ENCODE peak calls at places on chromosomes 5 and 9, in six cellular contexts. B is endothelial cell, L is non-pigmented ciliary epithelial cell, I is cardiac muscle cell, S is NCI-H2081 treated with DMSO at 0.1 percent for 48 hours, U is G401. W is an unnamed sample.
A peak's percentile ranks its signal among the peaks of the same experiment; 100 is the strongest.

GRCh38 chr9:133969681-133970580 is 22.2 kb downstream of the VAV2 start:
- DNase-seq in B (no peak), I (no peak), U (no peak), L (no peak), S (no peak), W (no peak)

GRCh38 chr5:11564716-11565115 is 339.5 kb downstream of the CTNND2 start:
- DNase-seq in L (no peak), U (peak; percentile 84), S (no peak), I (no peak), B (no peak), W (no peak)

GRCh38 chr5:138745268-138745667 is 8.0 kb upstream of the CTNNA1 start:
- DNase-seq in I (no peak), S (no peak), B (no peak), L (no peak), U (no peak), W (no peak)

GRCh38 chr9:96116275-96117051 is 185.5 kb downstream of the HSD17B3 start:
- DNase-seq in B (no peak), I (no peak), S (no peak), U (peak; percentile 54), L (no peak), W (no peak)

GRCh38 chr9:116152941-116153764 is 438 bp upstream of the PAPPA start:
- DNase-seq in I (no peak), B (no peak), S (no peak), L (no peak), U (no peak), W (no peak)

GRCh38 chr5:74034738-74035137 is 408.7 kb downstream of the ARHGEF28 start:
- DNase-seq in I (no peak), U (no peak), S (no peak), B (no peak), L (peak; percentile 83), W (peak; percentile 60)

GRCh38 chr9:134575103-134575816 is 66.3 kb upstream of the COL5A1 start:
- DNase-seq in B (no peak), I (no peak), S (no peak), U (no peak), L (no peak), W (no peak)

GRCh38 chr9:35798658-35799366 is 7.4 kb downstream of the NPR2 start:
- DNase-seq in L (no peak), B (no peak), U (no peak), S (no peak), I (no peak), W (peak; percentile 84)

GRCh38 chr5:56918054-56918453 is 8.7 kb downstream of the SETD9 start:
- DNase-seq in U (no peak), S (no peak), I (no peak), L (no peak), B (no peak), W (no peak)

GRCh38 chr9:35996358-35996970 is 38.5 kb upstream of the OR2S2 start:
- DNase-seq in L (peak; percentile 28), I (peak; percentile 36), U (no peak), S (no peak), B (no peak), W (no peak)

GRCh38 chr9:18138676-18139075 is 335.3 kb upstream of the ADAMTSL1 start:
- DNase-seq in U (no peak), S (no peak), L (no peak), B (no peak), I (no peak), W (no peak)

GRCh38 chr5:107330903-107331302 is 339.8 kb downstream of the EFNA5 start:
- DNase-seq in S (no peak), I (no peak), U (no peak), B (no peak), L (no peak), W (no peak)

GRCh38 chr9:22170162-22170932 is 161.2 kb upstream of the CDKN2B start:
- DNase-seq in I (no peak), S (no peak), B (no peak), L (no peak), U (no peak), W (no peak)

GRCh38 chr9:3875371-3876132 is 349.8 kb upstream of the RFX3 start:
- DNase-seq in S (no peak), L (peak; percentile 80), I (no peak), B (no peak), U (no peak), W (peak; percentile 81)

GRCh38 chr5:130687085-130687733 is 477.8 kb downstream of the HINT1 start:
- DNase-seq in L (no peak), U (no peak), I (peak; percentile 67), B (no peak), S (no peak), W (no peak)

GRCh38 chr5:150618588-150619281 is 21.7 kb upstream of the SYNPO start:
- DNase-seq in U (no peak), L (no peak), B (no peak), S (no peak), I (no peak), W (no peak)

GRCh38 chr9:121646992-121647391 is 4.4 kb upstream of the DAB2IP start:
- DNase-seq in I (no peak), L (no peak), S (no peak), U (no peak), B (no peak), W (no peak)

GRCh38 chr5:94094793-94095441 is 353.5 kb upstream of the POU5F2 start:
- DNase-seq in I (no peak), U (no peak), L (no peak), S (no peak), B (no peak), W (no peak)

GRCh38 chr5:141641634-141642278 is 5.0 kb downstream of the RELL2 start:
- DNase-seq in S (no peak), B (no peak), L (peak; percentile 56), I (no peak), U (no peak), W (peak; percentile 71)

GRCh38 chr9:134989206-134990065 is 71.7 kb upstream of the FCN1 start:
- DNase-seq in I (no peak), L (no peak), U (no peak), B (no peak), S (no peak), W (no peak)

W was measured in H4.